ENCODE peak calls at places on chromosome 11, in six cellular contexts. L, N, X, S, U and D are unnamed samples.

GRCh38 chr11:35623708-35624168 is 5.5 kb downstream of the FJX1 start:
- DNase-seq in X (no peak), L (no peak), N (no peak), S (no peak), U (no peak), D (no peak)

GRCh38 chr11:43687120-43687791 is 6.7 kb downstream of the HSD17B12 start:
- DNase-seq in X (no peak), N (no peak), L (no peak), U (no peak), S (no peak), D (no peak)

GRCh38 chr11:78000193-78000592 is 5.7 kb upstream of the INTS4 start:
- DNase-seq in L (peak), S (peak), X (no peak), U (no peak), N (no peak), D (no peak)

GRCh38 chr11:15123849-15124248 is 9.1 kb downstream of the INSC start:
- DNase-seq in U (no peak), X (no peak), N (no peak), L (no peak), S (no peak), D (no peak)

GRCh38 chr11:34149786-34150185 is 44.4 kb downstream of the NAT10 start:
- DNase-seq in U (no peak), L (peak), S (no peak), X (no peak), N (no peak), D (no peak)

GRCh38 chr11:63212742-63213141 is 30.7 kb downstream of the SLC22A25 start:
- DNase-seq in U (no peak), S (peak), L (peak), N (no peak), X (no peak), D (no peak)

GRCh38 chr11:72685560-72686480 is 11.6 kb upstream of the PDE2A start:
- DNase-seq in S (no peak), X (no peak), U (no peak), N (no peak), L (no peak), D (no peak)

GRCh38 chr11:113201055-113201818 is 113.1 kb upstream of the TTC12 start:
- DNase-seq in N (no peak), S (no peak), X (no peak), U (no peak), L (no peak), D (no peak)

GRCh38 chr11:118033443-118033842 is 43.4 kb upstream of the TMPRSS4 start:
- DNase-seq in N (no peak), U (no peak), X (no peak), L (no peak), S (no peak), D (no peak)

GRCh38 chr11:44321059-44321458 is 11.1 kb upstream of the ALX4 start:
- DNase-seq in X (no peak), S (no peak), U (no peak), L (no peak), N (no peak), D (no peak)

GRCh38 chr11:64607381-64608259 is 16.6 kb downstream of the SLC22A12 start:
- DNase-seq in S (no peak), L (no peak), U (no peak), X (no peak), N (no peak), D (no peak)

GRCh38 chr11:45056529-45056928 is 89.9 kb upstream of the PRDM11 start:
- DNase-seq in X (peak), S (no peak), L (no peak), U (no peak), N (no peak), D (no peak)

GRCh38 chr11:104781037-104781436 is 117.2 kb downstream of the CASP12 start:
- DNase-seq in L (no peak), S (no peak), N (no peak), X (no peak), U (no peak), D (no peak)

GRCh38 chr11:48104562-48104924 is 112.1 kb upstream of the OR4B1 start:
- DNase-seq in N (no peak), S (no peak), U (no peak), X (no peak), L (no peak), D (no peak)

GRCh38 chr11:70732493-70733206 is 334.3 kb downstream of the CTTN start:
- DNase-seq in L (no peak), N (no peak), U (no peak), X (no peak), S (no peak), D (no peak)

GRCh38 chr11:14288189-14288935 is 70.6 kb downstream of the RRAS2 start:
- DNase-seq in S (no peak), X (no peak), U (no peak), N (no peak), L (no peak), D (no peak)

GRCh38 chr11:41461057-41461681 is 1.7 kb upstream of the LRRC4C start:
- DNase-seq in X (no peak), U (no peak), L (peak), S (peak), N (no peak), D (no peak)

GRCh38 chr11:82832983-82833382 is 67.2 kb downstream of the PRCP start:
- DNase-seq in L (peak), X (no peak), U (no peak), N (no peak), S (no peak), D (no peak)

GRCh38 chr11:131064373-131064991 is 148.2 kb upstream of the SNX19 start:
- DNase-seq in S (peak), L (peak), X (peak), N (peak), U (peak), D (peak)

GRCh38 chr11:61071208-61071681 is 31.0 kb upstream of the CD5 start:
- DNase-seq in U (no peak), L (no peak), N (peak), X (no peak), S (no peak), D (peak)

GRCh38 chr11:123641495-123641840 is 13.0 kb downstream of the SCN3B start:
- DNase-seq in U (no peak), L (no peak), X (no peak), N (no peak), S (no peak), D (no peak)

GRCh38 chr11:119486691-119487259 is 63.8 kb upstream of the THY1 start:
- DNase-seq in N (no peak), U (no peak), S (no peak), L (no peak), X (no peak), D (no peak)

GRCh38 chr11:47552086-47552580 is 799 bp downstream of the CELF1 start:
- DNase-seq in X (no peak), U (no peak), L (no peak), S (peak), N (no peak), D (no peak)

GRCh38 chr11:128342511-128343133 is 244.7 kb downstream of the ETS1 start:
- DNase-seq in U (peak), N (peak), X (no peak), S (peak), L (no peak), D (peak)

GRCh38 chr11:68749061-68749491 is 2.2 kb downstream of the TESMIN start:
- DNase-seq in X (no peak), L (no peak), S (no peak), U (no peak), N (no peak), D (no peak)

GRCh38 chr11:72154816-72155215 is 19.3 kb downstream of the FOLR3 start:
- DNase-seq in U (no peak), L (no peak), S (no peak), X (no peak), N (no peak), D (no peak)

GRCh38 chr11:2134022-2135010 is 4.9 kb downstream of the IGF2 start:
- DNase-seq in L (no peak), U (no peak), X (no peak), S (no peak), N (no peak), D (no peak)
- TF ChIP-seq POLR2A in L (no peak), U (no peak), X (no peak), S (no peak), N (no peak), D (no peak)

GRCh38 chr11:1785749-1786261 is 22.1 kb upstream of the CTSD start:
- DNase-seq in N (no peak), U (no peak), L (no peak), X (no peak), S (no peak), D (no peak)
- TF ChIP-seq TAF1 in N (no peak), U (no peak), L (no peak), X (no peak), S (no peak), D (no peak)

DNA sequence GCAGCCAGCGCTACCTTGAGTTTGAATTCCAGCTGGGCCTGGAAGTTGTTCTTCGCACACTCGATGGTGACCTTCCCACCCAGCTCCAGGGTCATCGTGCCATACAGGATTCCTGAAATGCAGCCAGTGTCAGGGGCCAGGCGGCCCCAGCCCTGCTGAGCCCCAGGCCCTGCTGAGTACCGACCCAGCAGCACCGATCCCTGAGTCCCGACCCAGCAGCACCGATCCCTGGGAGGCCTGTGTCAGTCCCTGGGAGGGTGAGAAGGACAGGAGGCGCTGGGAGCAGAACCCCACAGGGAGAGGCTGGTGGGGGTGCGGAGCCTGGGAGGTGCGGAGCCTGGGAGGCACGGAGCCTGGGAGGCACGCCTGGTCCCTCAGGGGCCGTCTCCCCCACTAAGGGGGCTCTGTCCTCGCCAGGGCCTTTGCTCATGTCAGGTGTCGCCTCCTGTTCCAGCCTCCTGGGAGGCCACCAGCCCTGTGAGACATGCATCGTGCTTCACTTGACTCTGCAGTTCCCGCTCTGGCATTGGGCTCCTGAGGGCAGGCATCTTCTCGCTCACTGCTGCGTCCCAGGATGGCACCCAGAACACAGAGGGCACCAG is 37.1 kb upstream of the CARS1 start:
- DNase-seq in L (no peak), U (no peak), N (no peak), X (no peak), S (no peak), D (no peak)
- TF ChIP-seq POLR2AphosphoS5 in L (no peak), U (no peak), N (no peak), X (no peak), S (no peak), D (no peak)

DNA sequence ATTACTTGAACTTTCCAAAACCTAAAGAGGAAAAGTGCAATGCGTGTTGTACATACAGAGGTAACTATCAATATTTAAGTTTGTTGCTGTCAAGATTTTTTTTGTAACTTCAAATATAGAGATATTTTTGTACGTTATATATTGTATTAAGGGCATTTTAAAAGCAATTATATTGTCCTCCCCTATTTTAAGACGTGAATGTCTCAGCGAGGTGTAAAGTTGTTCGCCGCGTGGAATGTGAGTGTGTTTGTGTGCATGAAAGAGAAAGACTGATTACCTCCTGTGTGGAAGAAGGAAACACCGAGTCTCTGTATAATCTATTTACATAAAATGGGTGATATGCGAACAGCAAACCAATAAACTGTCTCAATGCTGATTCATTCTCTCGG is 2.1 kb downstream of the ADM start:
- DNase-seq in X (no peak), N (no peak), S (peak), U (no peak), L (no peak), D (no peak)
- TF ChIP-seq POLR2A in X (no peak), N (no peak), S (no peak), U (no peak), L (no peak), D (no peak)

DNA sequence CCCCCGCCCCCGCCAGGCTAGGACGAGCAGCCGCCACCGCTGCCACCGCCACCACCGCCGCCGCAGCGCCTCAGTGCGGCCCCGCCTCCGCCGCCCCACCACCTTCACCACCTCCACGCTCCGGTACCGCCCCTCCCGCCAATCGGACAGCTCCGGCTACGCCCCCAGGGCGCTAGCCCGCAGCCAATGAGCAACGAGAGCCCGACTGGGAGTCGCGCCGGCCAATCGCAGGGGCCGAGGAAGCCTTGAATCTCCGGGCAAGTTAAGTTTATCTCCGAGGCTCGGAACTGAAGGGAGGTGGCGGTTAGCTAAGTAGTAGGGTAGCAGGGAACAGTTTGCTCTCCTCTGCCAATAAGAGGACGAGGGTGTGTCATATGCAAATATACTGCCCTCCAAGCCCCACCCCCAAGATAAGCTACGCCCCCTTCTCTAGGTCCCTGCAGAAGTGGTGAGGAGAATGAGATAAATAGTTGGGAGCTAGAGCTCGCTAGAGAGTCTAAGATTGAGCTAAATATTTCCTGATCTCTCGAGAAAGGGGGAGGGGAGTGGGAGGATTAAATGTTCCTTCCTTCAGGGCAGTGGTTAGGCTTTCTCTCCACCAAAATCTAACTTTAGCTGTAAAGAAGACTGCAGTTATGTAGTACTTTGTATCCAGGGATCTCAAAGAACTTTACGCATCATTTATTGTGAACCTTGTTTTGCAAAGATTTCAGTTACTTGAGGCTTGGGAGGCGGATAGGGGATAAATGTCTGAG is at the start of gene SESN3:
- DNase-seq in L (peak), N (peak), S (peak), U (peak), X (peak), D (peak)
- TF ChIP-seq TAF1 in L (no peak), N (peak), S (no peak), U (no peak), X (peak), D (no peak)

GRCh38 chr11:3969200-3969599 is 113.7 kb downstream of the STIM1 start:
- DNase-seq in N (no peak), X (no peak), S (no peak), L (no peak), U (no peak), D (no peak)
- TF ChIP-seq POLR2AphosphoS5 in N (no peak), X (no peak), S (no peak), L (no peak), U (no peak), D (no peak)

GRCh38 chr11:17012712-17013547 is 1.3 kb downstream of the PLEKHA7 start:
- DNase-seq in N (no peak), S (peak), U (no peak), L (no peak), X (no peak), D (no peak)
- TF ChIP-seq POLR2A in N (no peak), S (peak), U (no peak), L (no peak), X (no peak), D (no peak)

DNA sequence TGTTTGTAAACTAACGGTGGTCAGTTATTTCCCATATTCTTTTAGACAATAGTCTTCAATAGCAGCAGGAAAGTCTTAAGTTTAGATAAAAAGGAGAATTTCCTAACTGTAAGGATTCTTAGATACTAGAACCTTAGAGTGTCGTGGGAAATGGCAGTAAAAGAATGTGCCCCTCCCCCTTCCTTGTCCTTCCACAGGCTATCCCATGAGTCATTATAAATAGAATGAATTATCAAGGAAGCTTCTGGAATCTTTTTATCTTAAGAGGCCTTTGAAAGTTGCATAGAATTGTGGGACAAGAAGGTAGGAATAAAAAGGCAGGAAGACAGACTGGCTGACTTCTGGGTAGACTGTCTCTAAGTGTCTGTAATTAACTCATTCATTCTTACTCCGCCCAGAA is 165.2 kb upstream of the TBCEL start:
- DNase-seq in N (no peak), X (no peak), U (no peak), L (no peak), S (no peak), D (no peak)
- TF ChIP-seq TAF1 in N (no peak), X (no peak), U (no peak), L (no peak), S (no peak), D (no peak)